ENCODE peak calls at places on chromosomes 11 and 22, in six cellular contexts. J, A, M, N, Z and S are unnamed samples.

GRCh38 chr11:70610561-70610960 is 212.2 kb downstream of the CTTN start:
- DNase-seq in J (no peak), A (no peak), M (no peak), N (no peak), Z (peak; percentile 48), S (peak; percentile 49)

GRCh38 chr11:31957674-31958073 is 133.2 kb upstream of the RCN1 start:
- DNase-seq in J (no peak), A (no peak), M (no peak), N (no peak), Z (no peak), S (no peak)

GRCh38 chr11:15212876-15213275 is 98.2 kb downstream of the INSC start:
- DNase-seq in J (no peak), A (no peak), M (no peak), N (no peak), Z (no peak), S (no peak)

GRCh38 chr22:46654927-46655595 is 34.9 kb downstream of the GRAMD4 start:
- DNase-seq in J (no peak), A (no peak), M (no peak), N (no peak), Z (no peak), S (no peak)

GRCh38 chr11:17021550-17021949 is 7.3 kb upstream of the PLEKHA7 start:
- DNase-seq in J (no peak), A (no peak), M (no peak), N (no peak), Z (no peak), S (no peak)

GRCh38 chr11:102017029-102017428 is 30.2 kb upstream of the CFAP300 start:
- DNase-seq in J (no peak), A (peak; percentile 75), M (no peak), N (no peak), Z (no peak), S (no peak)

GRCh38 chr11:47847537-47847891 is 636 bp downstream of the NUP160 start:
- DNase-seq in J (no peak), A (no peak), M (no peak), N (no peak), Z (no peak), S (no peak)

GRCh38 chr11:10514210-10514609 is 26.8 kb downstream of the RNF141 start:
- DNase-seq in J (no peak), A (peak; percentile 56), M (no peak), N (no peak), Z (no peak), S (no peak)

GRCh38 chr11:111148953-111149352 is 96.6 kb upstream of the POU2AF2 start:
- DNase-seq in J (no peak), A (peak; percentile 70), M (no peak), N (no peak), Z (no peak), S (no peak)

GRCh38 chr11:68377389-68377795 is 65.0 kb downstream of the LRP5 start:
- DNase-seq in J (no peak), A (no peak), M (no peak), N (no peak), Z (no peak), S (no peak)

GRCh38 chr11:2579315-2580060 is 120.3 kb downstream of the KCNQ1OT1 start:
- DNase-seq in J (no peak), A (no peak), M (no peak), N (no peak), Z (peak; percentile 6), S (no peak)

GRCh38 chr22:39471421-39472141 is 14.8 kb downstream of the MGAT3 start:
- DNase-seq in J (peak; percentile 70), A (peak; percentile 69), M (no peak), N (peak; percentile 63), Z (no peak), S (peak; percentile 66)

GRCh38 chr11:74070713-74071506 is 62.0 kb upstream of the UCP3 start:
- DNase-seq in J (no peak), A (no peak), M (peak; percentile 96), N (no peak), Z (no peak), S (no peak)

GRCh38 chr11:118715245-118715807 is 35.9 kb upstream of the TREH start:
- DNase-seq in J (peak; percentile 28), A (peak; percentile 58), M (no peak), N (no peak), Z (no peak), S (no peak)

GRCh38 chr11:134432776-134433175 is 20.7 kb upstream of the B3GAT1 start:
- DNase-seq in J (no peak), A (no peak), M (no peak), N (no peak), Z (no peak), S (no peak)

GRCh38 chr11:61429346-61429690 is 457 bp downstream of the CPSF7 start:
- DNase-seq in J (peak; percentile 89), A (peak; percentile 52), M (peak; percentile 62), N (peak; percentile 89), Z (peak; percentile 39), S (peak; percentile 83)

GRCh38 chr11:46381836-46382643 is 571 bp downstream of the MDK start:
- DNase-seq in J (peak; percentile 37), A (no peak), M (peak; percentile 50), N (no peak), Z (no peak), S (peak; percentile 58)

GRCh38 chr11:2805388-2806057 is 80.1 kb downstream of the CDKN1C start:
- DNase-seq in J (no peak), A (no peak), M (no peak), N (no peak), Z (no peak), S (no peak)

GRCh38 chr11:17972987-17973386 is 39.9 kb downstream of the SERGEF start:
- DNase-seq in J (peak; percentile 90), A (peak; percentile 74), M (no peak), N (no peak), Z (peak; percentile 26), S (peak; percentile 78)

GRCh38 chr11:119757378-119757777 is 28.4 kb upstream of the NECTIN1 start:
- DNase-seq in J (no peak), A (no peak), M (no peak), N (no peak), Z (no peak), S (no peak)

GRCh38 chr22:40729284-40729683 is 50.0 kb downstream of the MCHR1 start:
- DNase-seq in J (no peak), A (no peak), M (no peak), N (no peak), Z (no peak), S (no peak)

GRCh38 chr22:24146791-24147353 is 34.4 kb upstream of the SUSD2 start:
- DNase-seq in J (peak; percentile 79), A (peak; percentile 84), M (no peak), N (no peak), Z (no peak), S (peak; percentile 86)

GRCh38 chr22:20724676-20725454 is 49.0 kb upstream of the SERPIND1 start:
- DNase-seq in J (no peak), A (no peak), M (no peak), N (no peak), Z (no peak), S (no peak)

GRCh38 chr11:44189986-44190882 is 94.8 kb downstream of the EXT2 start:
- DNase-seq in J (no peak), A (no peak), M (no peak), N (no peak), Z (no peak), S (no peak)

GRCh38 chr11:129372609-129373488 is 2.8 kb upstream of the BARX2 start:
- DNase-seq in J (peak; percentile 29), A (no peak), M (no peak), N (peak; percentile 13), Z (no peak), S (peak; percentile 21)

GRCh38 chr22:44352378-44353062 is 39.8 kb upstream of the SHISAL1 start:
- DNase-seq in J (no peak), A (no peak), M (no peak), N (no peak), Z (no peak), S (no peak)

GRCh38 chr11:35418282-35418846 is 994 bp downstream of the SLC1A2 start:
- DNase-seq in J (no peak), A (no peak), M (peak; percentile 12), N (no peak), Z (peak; percentile 29), S (no peak)